ENCODE peak calls at places on chromosomes 11 and 22, in eight cellular contexts. One of them, this sample, is unnamed.

GRCh38 chr11:8831861-8832260 is 79.1 kb upstream of the AKIP1 start:
- DNase-seq in neural progenitor cell: no peak
- DNase-seq in tibial artery: no peak
- DNase-seq in psoas muscle: no peak
- DNase-seq in NT2/D1: no peak
- DNase-seq in left ventricle myocardium inferior: no peak
- DNase-seq in esophagus squamous epithelium: no peak
- DNase-seq in neuronal stem cell: no peak
- DNase-seq in this sample: no peak

GRCh38 chr11:102293873-102294601 is 23.2 kb upstream of the BIRC3 start:
- DNase-seq in neural progenitor cell: peak; percentile 41
- DNase-seq in tibial artery: no peak
- DNase-seq in psoas muscle: no peak
- DNase-seq in NT2/D1: peak; percentile 22
- DNase-seq in left ventricle myocardium inferior: no peak
- DNase-seq in esophagus squamous epithelium: no peak
- DNase-seq in neuronal stem cell: no peak
- DNase-seq in this sample: no peak

GRCh38 chr11:117479372-117479771 is 151.7 kb downstream of the CEP164 start:
- DNase-seq in neural progenitor cell: no peak
- DNase-seq in tibial artery: no peak
- DNase-seq in psoas muscle: no peak
- DNase-seq in NT2/D1: no peak
- DNase-seq in left ventricle myocardium inferior: no peak
- DNase-seq in esophagus squamous epithelium: no peak
- DNase-seq in neuronal stem cell: no peak
- DNase-seq in this sample: no peak

GRCh38 chr11:112166561-112166960 is 611 bp upstream of the TEX12 start:
- DNase-seq in neural progenitor cell: no peak
- DNase-seq in tibial artery: no peak
- DNase-seq in psoas muscle: no peak
- DNase-seq in NT2/D1: no peak
- DNase-seq in left ventricle myocardium inferior: no peak
- DNase-seq in esophagus squamous epithelium: no peak
- DNase-seq in neuronal stem cell: no peak
- DNase-seq in this sample: no peak

GRCh38 chr11:43830928-43831440 is 49.6 kb upstream of the ALKBH3 start:
- DNase-seq in neural progenitor cell: no peak
- DNase-seq in tibial artery: no peak
- DNase-seq in psoas muscle: peak; percentile 30
- DNase-seq in NT2/D1: peak; percentile 57
- DNase-seq in left ventricle myocardium inferior: no peak
- DNase-seq in esophagus squamous epithelium: no peak
- DNase-seq in neuronal stem cell: peak; percentile 24
- DNase-seq in this sample: no peak

GRCh38 chr11:84993386-84993785 is 633.8 kb downstream of the DLG2 start:
- DNase-seq in neural progenitor cell: peak; percentile 23
- DNase-seq in tibial artery: no peak
- DNase-seq in psoas muscle: no peak
- DNase-seq in NT2/D1: peak; percentile 18
- DNase-seq in left ventricle myocardium inferior: no peak
- DNase-seq in esophagus squamous epithelium: no peak
- DNase-seq in neuronal stem cell: no peak
- DNase-seq in this sample: no peak

GRCh38 chr22:27487600-27488450 is 313.7 kb downstream of the MN1 start:
- DNase-seq in neural progenitor cell: no peak
- DNase-seq in tibial artery: no peak
- DNase-seq in psoas muscle: no peak
- DNase-seq in NT2/D1: no peak
- DNase-seq in left ventricle myocardium inferior: no peak
- DNase-seq in esophagus squamous epithelium: no peak
- DNase-seq in neuronal stem cell: no peak
- DNase-seq in this sample: no peak

GRCh38 chr11:11280826-11281225 is 72.2 kb downstream of the CSNK2A3 start:
- DNase-seq in neural progenitor cell: no peak
- DNase-seq in tibial artery: no peak
- DNase-seq in psoas muscle: no peak
- DNase-seq in NT2/D1: no peak
- DNase-seq in left ventricle myocardium inferior: no peak
- DNase-seq in esophagus squamous epithelium: no peak
- DNase-seq in neuronal stem cell: no peak
- DNase-seq in this sample: no peak

GRCh38 chr11:35588627-35589026 is 29.6 kb upstream of the FJX1 start:
- DNase-seq in neural progenitor cell: no peak
- DNase-seq in tibial artery: no peak
- DNase-seq in psoas muscle: no peak
- DNase-seq in NT2/D1: no peak
- DNase-seq in left ventricle myocardium inferior: no peak
- DNase-seq in esophagus squamous epithelium: no peak
- DNase-seq in neuronal stem cell: no peak
- DNase-seq in this sample: no peak

GRCh38 chr11:43504316-43504950 is 145.7 kb downstream of the TTC17 start:
- DNase-seq in neural progenitor cell: peak; percentile 67
- DNase-seq in tibial artery: no peak
- DNase-seq in psoas muscle: no peak
- DNase-seq in NT2/D1: peak; percentile 20
- DNase-seq in left ventricle myocardium inferior: no peak
- DNase-seq in esophagus squamous epithelium: no peak
- DNase-seq in neuronal stem cell: no peak
- DNase-seq in this sample: no peak

GRCh38 chr22:30277547-30278344 is 11.1 kb upstream of the OSM start:
- DNase-seq in neural progenitor cell: peak; percentile 48
- DNase-seq in tibial artery: no peak
- DNase-seq in psoas muscle: no peak
- DNase-seq in NT2/D1: no peak
- DNase-seq in left ventricle myocardium inferior: no peak
- DNase-seq in esophagus squamous epithelium: no peak
- DNase-seq in neuronal stem cell: no peak
- DNase-seq in this sample: no peak

DNA sequence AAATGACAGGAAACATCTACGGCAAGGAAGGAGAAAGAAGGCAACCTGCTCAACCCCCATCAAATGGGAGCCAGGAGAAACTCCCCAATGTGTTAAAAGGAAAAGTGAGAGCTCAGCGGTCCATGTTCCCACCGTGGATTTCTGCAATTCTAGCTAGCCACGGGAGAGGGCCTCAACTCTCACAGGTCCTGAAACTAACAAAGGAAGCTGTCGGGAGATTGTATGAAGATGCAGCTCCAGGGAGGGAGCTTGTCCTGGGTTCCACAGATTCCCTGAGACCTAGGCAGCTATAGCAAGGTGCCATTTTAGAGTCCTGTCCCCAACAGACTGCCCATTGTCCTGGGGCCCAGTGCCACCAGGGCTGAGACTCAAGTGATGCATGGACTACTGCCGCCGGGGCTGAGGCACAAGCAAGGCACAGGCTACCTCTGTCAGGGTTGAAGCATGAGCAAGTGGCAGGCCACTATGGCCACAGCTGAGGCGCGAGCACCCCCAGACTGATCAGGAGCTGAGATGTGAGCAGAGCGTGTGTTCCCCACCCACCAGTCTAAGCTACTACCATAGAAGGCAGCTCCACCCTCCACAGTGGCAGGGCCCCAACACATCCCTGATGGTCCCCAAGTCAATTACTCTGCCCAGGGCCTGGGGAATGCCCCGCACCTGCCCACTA is 31.3 kb downstream of the RSF1 start:
- DNase-seq in neural progenitor cell: peak; percentile 8
- DNase-seq in tibial artery: no peak
- DNase-seq in psoas muscle: no peak
- DNase-seq in NT2/D1: no peak
- DNase-seq in left ventricle myocardium inferior: no peak
- DNase-seq in esophagus squamous epithelium: no peak
- DNase-seq in neuronal stem cell: no peak
- DNase-seq in this sample: no peak
- H3K9me3 ChIP-seq in neural progenitor cell: peaks cover 8% of the 10 kb centered on the region
- H3K9me3 ChIP-seq in tibial artery: no peaks in the 10 kb centered on the region
- H3K9me3 ChIP-seq in psoas muscle: no peaks in the 10 kb centered on the region
- H3K9me3 ChIP-seq in NT2/D1: peaks cover 37% of the 10 kb centered on the region
- H3K9me3 ChIP-seq in left ventricle myocardium inferior: peaks cover 5% of the 10 kb centered on the region
- H3K9me3 ChIP-seq in esophagus squamous epithelium: no peaks in the 10 kb centered on the region
- H3K9me3 ChIP-seq in neuronal stem cell: peaks cover 11% of the 10 kb centered on the region
- H3K9me3 ChIP-seq in this sample: no peaks in the 10 kb centered on the region

GRCh38 chr11:32435511-32435946 is at the start of gene WT1:
- DNase-seq in neural progenitor cell: peak; percentile 87
- DNase-seq in tibial artery: no peak
- DNase-seq in psoas muscle: peak; percentile 48
- DNase-seq in NT2/D1: no peak
- DNase-seq in left ventricle myocardium inferior: peak; percentile 66
- DNase-seq in esophagus squamous epithelium: no peak
- DNase-seq in neuronal stem cell: no peak
- DNase-seq in this sample: no peak

GRCh38 chr11:32435152-32435480 is 223 bp downstream of the WT1 start:
- DNase-seq in neural progenitor cell: no peak
- DNase-seq in tibial artery: no peak
- DNase-seq in psoas muscle: no peak
- DNase-seq in NT2/D1: no peak
- DNase-seq in left ventricle myocardium inferior: no peak
- DNase-seq in esophagus squamous epithelium: no peak
- DNase-seq in neuronal stem cell: no peak
- DNase-seq in this sample: no peak

GRCh38 chr11:32434116-32434386 is 1.3 kb downstream of the WT1 start:
- DNase-seq in neural progenitor cell: no peak
- DNase-seq in tibial artery: no peak
- DNase-seq in psoas muscle: no peak
- DNase-seq in NT2/D1: no peak
- DNase-seq in left ventricle myocardium inferior: no peak
- DNase-seq in esophagus squamous epithelium: no peak
- DNase-seq in neuronal stem cell: no peak
- DNase-seq in this sample: no peak

GRCh38 chr11:32433249-32434115 is 1.9 kb downstream of the WT1 start:
- DNase-seq in neural progenitor cell: peak; percentile 30
- DNase-seq in tibial artery: no peak
- DNase-seq in psoas muscle: no peak
- DNase-seq in NT2/D1: no peak
- DNase-seq in left ventricle myocardium inferior: no peak
- DNase-seq in esophagus squamous epithelium: no peak
- DNase-seq in neuronal stem cell: no peak
- DNase-seq in this sample: no peak

GRCh38 chr11:32434387-32435151 is 770 bp downstream of the WT1 start:
- DNase-seq in neural progenitor cell: peak; percentile 69
- DNase-seq in tibial artery: no peak
- DNase-seq in psoas muscle: no peak
- DNase-seq in NT2/D1: no peak
- DNase-seq in left ventricle myocardium inferior: no peak
- DNase-seq in esophagus squamous epithelium: no peak
- DNase-seq in neuronal stem cell: no peak
- DNase-seq in this sample: no peak
- H3K4me1 ChIP-seq in neural progenitor cell: peaks cover 20% of the 10 kb centered on the region
- H3K4me1 ChIP-seq in tibial artery: peaks cover 54% of the 10 kb centered on the region
- H3K4me1 ChIP-seq in psoas muscle: no peaks in the 10 kb centered on the region
- H3K4me1 ChIP-seq in NT2/D1: peaks cover 2% of the 10 kb centered on the region
- H3K4me1 ChIP-seq in left ventricle myocardium inferior: peaks cover 80% of the 10 kb centered on the region
- H3K4me1 ChIP-seq in esophagus squamous epithelium: peaks cover 12% of the 10 kb centered on the region
- H3K4me1 ChIP-seq in neuronal stem cell: peaks cover 8% of the 10 kb centered on the region
- H3K4me1 ChIP-seq in this sample: peaks cover 6% of the 10 kb centered on the region

DNA sequence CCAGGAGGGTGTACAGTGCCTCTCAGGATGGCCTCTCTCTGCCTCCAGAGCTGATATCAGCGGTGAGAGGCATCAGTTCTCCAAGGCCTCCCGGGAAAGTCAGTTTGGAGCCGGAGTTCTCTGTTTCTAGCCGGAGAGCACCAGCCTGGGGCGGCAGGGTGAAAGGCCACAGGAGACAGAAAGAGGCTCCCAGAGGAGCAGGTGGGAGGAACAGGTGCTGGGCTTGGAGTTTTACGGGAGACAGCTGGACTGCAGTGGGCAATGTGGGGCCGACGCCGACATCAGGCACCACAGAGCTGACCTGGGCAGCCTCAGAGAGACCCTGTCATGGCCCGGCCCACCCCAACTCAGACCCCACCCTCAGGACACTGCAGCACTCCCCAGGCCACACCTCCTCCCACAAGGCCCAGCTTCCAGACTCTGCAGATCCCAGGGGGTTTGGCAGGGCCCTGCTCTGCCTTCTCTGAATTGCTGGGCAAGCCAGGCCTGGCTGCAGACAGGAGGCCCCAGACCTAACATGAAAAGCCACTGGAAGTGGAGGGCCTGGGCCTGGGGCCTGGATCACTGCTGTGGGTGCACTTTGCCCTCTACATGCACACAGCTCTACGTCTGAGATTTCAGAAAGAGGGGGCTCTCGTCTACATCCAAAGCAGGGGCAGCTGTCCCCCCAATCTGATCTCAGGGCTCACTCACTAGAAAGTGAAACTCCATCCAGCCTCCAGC is 885.6 kb downstream of the BRD1 start:
- DNase-seq in neural progenitor cell: no peak
- DNase-seq in tibial artery: peak; percentile 16
- DNase-seq in psoas muscle: no peak
- DNase-seq in NT2/D1: no peak
- DNase-seq in left ventricle myocardium inferior: no peak
- DNase-seq in esophagus squamous epithelium: no peak
- DNase-seq in neuronal stem cell: no peak
- DNase-seq in this sample: no peak
- H3K9me3 ChIP-seq in neural progenitor cell: no peaks in the 10 kb centered on the region
- H3K9me3 ChIP-seq in tibial artery: no peaks in the 10 kb centered on the region
- H3K9me3 ChIP-seq in psoas muscle: no peaks in the 10 kb centered on the region
- H3K9me3 ChIP-seq in NT2/D1: no peaks in the 10 kb centered on the region
- H3K9me3 ChIP-seq in left ventricle myocardium inferior: no peaks in the 10 kb centered on the region
- H3K9me3 ChIP-seq in esophagus squamous epithelium: no peaks in the 10 kb centered on the region
- H3K9me3 ChIP-seq in neuronal stem cell: peaks cover 2% of the 10 kb centered on the region
- H3K9me3 ChIP-seq in this sample: no peaks in the 10 kb centered on the region

GRCh38 chr22:43385770-43386641 is 25.8 kb upstream of the MPPED1 start:
- DNase-seq in neural progenitor cell: peak; percentile 91
- DNase-seq in tibial artery: peak; percentile 81
- DNase-seq in psoas muscle: peak; percentile 71
- DNase-seq in NT2/D1: peak; percentile 57
- DNase-seq in left ventricle myocardium inferior: peak; percentile 73
- DNase-seq in esophagus squamous epithelium: no peak
- DNase-seq in neuronal stem cell: peak; percentile 77
- DNase-seq in this sample: peak; percentile 95

GRCh38 chr22:43390166-43390565 is 21.6 kb upstream of the MPPED1 start:
- DNase-seq in neural progenitor cell: no peak
- DNase-seq in tibial artery: no peak
- DNase-seq in psoas muscle: no peak
- DNase-seq in NT2/D1: no peak
- DNase-seq in left ventricle myocardium inferior: no peak
- DNase-seq in esophagus squamous epithelium: no peak
- DNase-seq in neuronal stem cell: no peak
- DNase-seq in this sample: no peak

GRCh38 chr22:43388420-43388851 is 23.4 kb upstream of the MPPED1 start:
- DNase-seq in neural progenitor cell: peak; percentile 86
- DNase-seq in tibial artery: peak; percentile 75
- DNase-seq in psoas muscle: peak; percentile 76
- DNase-seq in NT2/D1: peak; percentile 51
- DNase-seq in left ventricle myocardium inferior: peak; percentile 65
- DNase-seq in esophagus squamous epithelium: peak; percentile 4
- DNase-seq in neuronal stem cell: peak; percentile 81
- DNase-seq in this sample: peak; percentile 71

GRCh38 chr22:43389227-43389836 is 22.5 kb upstream of the MPPED1 start:
- DNase-seq in neural progenitor cell: no peak
- DNase-seq in tibial artery: peak; percentile 56
- DNase-seq in psoas muscle: no peak
- DNase-seq in NT2/D1: no peak
- DNase-seq in left ventricle myocardium inferior: no peak
- DNase-seq in esophagus squamous epithelium: no peak
- DNase-seq in neuronal stem cell: no peak
- DNase-seq in this sample: peak; percentile 14

DNA sequence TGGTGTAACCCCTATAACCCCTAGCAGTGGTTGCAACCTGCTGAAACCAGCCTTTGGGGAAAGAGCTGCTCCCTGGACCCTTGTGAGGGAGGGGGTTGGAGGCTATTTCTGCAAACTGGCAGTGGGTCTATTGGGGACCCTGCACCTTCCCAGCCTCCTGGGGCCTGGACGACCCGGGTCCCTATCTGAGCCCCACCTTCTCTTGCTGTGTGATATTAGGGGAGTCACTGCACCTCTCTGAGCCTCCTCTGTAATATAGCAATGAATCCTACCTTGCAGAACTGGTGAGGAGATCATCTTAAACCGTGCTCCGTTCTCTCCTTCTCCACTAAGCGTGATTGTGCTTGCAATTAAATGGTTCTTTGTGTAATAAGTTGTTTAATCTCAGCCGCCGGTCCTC is 24.0 kb upstream of the MPPED1 start:
- DNase-seq in neural progenitor cell: no peak
- DNase-seq in tibial artery: no peak
- DNase-seq in psoas muscle: no peak
- DNase-seq in NT2/D1: no peak
- DNase-seq in left ventricle myocardium inferior: no peak
- DNase-seq in esophagus squamous epithelium: no peak
- DNase-seq in neuronal stem cell: no peak
- DNase-seq in this sample: no peak
- H3K4me1 ChIP-seq in neural progenitor cell: peaks cover 21% of the 10 kb centered on the region
- H3K4me1 ChIP-seq in tibial artery: peaks cover 4% of the 10 kb centered on the region
- H3K4me1 ChIP-seq in psoas muscle: no peaks in the 10 kb centered on the region
- H3K4me1 ChIP-seq in NT2/D1: no peaks in the 10 kb centered on the region
- H3K4me1 ChIP-seq in left ventricle myocardium inferior: no peaks in the 10 kb centered on the region
- H3K4me1 ChIP-seq in esophagus squamous epithelium: no peaks in the 10 kb centered on the region
- H3K4me1 ChIP-seq in neuronal stem cell: peaks cover 17% of the 10 kb centered on the region
- H3K4me1 ChIP-seq in this sample: peaks cover 7% of the 10 kb centered on the region

This sample was measured in left lung.